ENCODE peak calls at places on chromosomes 16 and 17, in four cellular contexts. R is substantia nigra; O is activated CD4-positive, alpha-beta memory T cell treated with anti-CD3 and anti-CD28 coated beads for 36 hours; W is psoas muscle. X is an unnamed sample.

GRCh38 chr17:51165680-51166197 is 472 bp upstream of the NME2 start:
- DNase-seq in W (peak), R (no peak), O (no peak), X (peak)

GRCh38 chr16:56611281-56611833 is 3.0 kb downstream of the MT2A start:
- DNase-seq in R (no peak), O (peak), W (peak), X (no peak)

GRCh38 chr17:73571524-73572130 is 72.6 kb downstream of the SDK2 start:
- DNase-seq in W (no peak), O (no peak), R (no peak), X (no peak)

GRCh38 chr16:7614022-7614795 is 281.6 kb downstream of the RBFOX1 start:
- DNase-seq in O (no peak), R (no peak), W (no peak), X (no peak)

GRCh38 chr16:31350275-31351005 is 4.5 kb upstream of the ITGAX start:
- DNase-seq in R (peak), O (peak), W (no peak), X (no peak)

GRCh38 chr16:62406387-62406786 is 370.1 kb upstream of the CDH8 start:
- DNase-seq in R (no peak), O (no peak), W (no peak), X (no peak)

GRCh38 chr16:86515780-86516617 is 5.7 kb downstream of the FOXF1 start:
- DNase-seq in W (no peak), R (no peak), O (no peak), X (no peak)

GRCh38 chr17:16371742-16372141 is 9.1 kb upstream of the UBB start:
- DNase-seq in O (no peak), R (no peak), W (no peak), X (no peak)

GRCh38 chr17:17628388-17629008 is 37.0 kb upstream of the PEMT start:
- DNase-seq in W (no peak), R (no peak), O (peak), X (no peak)

GRCh38 chr16:83768976-83769375 is 38.8 kb upstream of the HSBP1 start:
- DNase-seq in O (no peak), R (no peak), W (no peak), X (no peak)

GRCh38 chr17:38533706-38534497 is 71.8 kb downstream of the SRCIN1 start:
- DNase-seq in W (no peak), O (no peak), R (no peak), X (no peak)

GRCh38 chr17:64174686-64175456 is 44.9 kb upstream of the ERN1 start:
- DNase-seq in R (peak), W (peak), O (no peak), X (no peak)

GRCh38 chr17:17043668-17044226 is 1.5 kb downstream of the MPRIP start:
- DNase-seq in O (no peak), W (no peak), R (no peak), X (no peak)

GRCh38 chr17:70560471-70560870 is 391.1 kb downstream of the KCNJ2 start:
- DNase-seq in O (no peak), R (no peak), W (no peak), X (no peak)

GRCh38 chr16:2341456-2342447 is 1.2 kb upstream of the ABCA3 start:
- DNase-seq in W (peak), R (no peak), O (no peak), X (no peak)

GRCh38 chr17:43703630-43704029 is 41.9 kb upstream of the MEOX1 start:
- DNase-seq in W (no peak), R (no peak), O (no peak), X (no peak)

GRCh38 chr16:2482181-2483107 is 7.5 kb downstream of the TBC1D24 start:
- DNase-seq in R (peak), W (peak), O (no peak), X (no peak)

GRCh38 chr17:80191192-80191591 is 21.4 kb downstream of the CARD14 start:
- DNase-seq in W (no peak), R (no peak), O (no peak), X (no peak)

GRCh38 chr17:76233588-76234353 is 6.5 kb downstream of the RNF157 start:
- DNase-seq in R (no peak), O (no peak), W (no peak), X (no peak)

GRCh38 chr17:14203392-14203791 is 33.3 kb downstream of the CDRT15 start:
- DNase-seq in W (no peak), O (peak), R (no peak), X (no peak)

GRCh38 chr17:27976331-27976730 is 66.1 kb upstream of the NLK start:
- DNase-seq in R (no peak), W (no peak), O (no peak), X (no peak)

GRCh38 chr16:69762843-69763556 is 868 bp downstream of the WWP2 start:
- DNase-seq in W (no peak), R (no peak), O (no peak), X (no peak)

GRCh38 chr16:27242868-27243590 is 25.5 kb downstream of the NSMCE1 start:
- DNase-seq in O (peak), W (no peak), R (no peak), X (no peak)

GRCh38 chr17:42387663-42388380 is 420 bp downstream of the STAT3 start:
- DNase-seq in W (peak), R (no peak), O (peak), X (peak)

GRCh38 chr17:51703364-51704341 is 443.3 kb downstream of the UTP18 start:
- DNase-seq in O (no peak), W (peak), R (no peak), X (no peak)

GRCh38 chr17:64001763-64002529 is 3.8 kb downstream of the PRR29 start:
- DNase-seq in R (no peak), O (peak), W (peak), X (no peak)

GRCh38 chr17:43608313-43608712 is 53.4 kb downstream of the MEOX1 start:
- DNase-seq in O (peak), W (no peak), R (no peak), X (no peak)

X was measured in cerebellum.